ENCODE peak calls at places on chromosomes 6 and 20, in four cellular contexts. One of them, this sample, is unnamed.

GRCh38 chr20:53842301-53843099 is 227.9 kb downstream of the BCAS1 start:
- DNase-seq in body of pancreas: no peak
- DNase-seq in neuronal stem cell: no peak
- DNase-seq in SJSA1: no peak
- DNase-seq in this sample: no peak

GRCh38 chr6:13494137-13494536 is 6.7 kb upstream of the GFOD1 start:
- DNase-seq in body of pancreas: no peak
- DNase-seq in neuronal stem cell: no peak
- DNase-seq in SJSA1: no peak
- DNase-seq in this sample: no peak

GRCh38 chr6:128350416-128351254 is 169.8 kb downstream of the PTPRK start:
- DNase-seq in body of pancreas: no peak
- DNase-seq in neuronal stem cell: no peak
- DNase-seq in SJSA1: no peak
- DNase-seq in this sample: no peak

GRCh38 chr20:63067266-63067635 is 60.5 kb upstream of the BHLHE23 start:
- DNase-seq in body of pancreas: no peak
- DNase-seq in neuronal stem cell: no peak
- DNase-seq in SJSA1: no peak
- DNase-seq in this sample: no peak

GRCh38 chr6:162416845-162417537 is 310.6 kb downstream of the PRKN start:
- DNase-seq in body of pancreas: no peak
- DNase-seq in neuronal stem cell: no peak
- DNase-seq in SJSA1: no peak
- DNase-seq in this sample: no peak

GRCh38 chr20:61310954-61311353 is 58.9 kb downstream of the CDH4 start:
- DNase-seq in body of pancreas: no peak
- DNase-seq in neuronal stem cell: no peak
- DNase-seq in SJSA1: no peak
- DNase-seq in this sample: no peak

GRCh38 chr6:150641398-150642139 is 41.9 kb downstream of the PLEKHG1 start:
- DNase-seq in body of pancreas: peak; percentile 14
- DNase-seq in neuronal stem cell: no peak
- DNase-seq in SJSA1: no peak
- DNase-seq in this sample: no peak

GRCh38 chr20:31560094-31560899 is 44.8 kb upstream of the ID1 start:
- DNase-seq in body of pancreas: peak; percentile 72
- DNase-seq in neuronal stem cell: no peak
- DNase-seq in SJSA1: peak; percentile 69
- DNase-seq in this sample: peak; percentile 72

GRCh38 chr20:19376451-19376971 is 164.1 kb downstream of the SLC24A3 start:
- DNase-seq in body of pancreas: peak; percentile 20
- DNase-seq in neuronal stem cell: no peak
- DNase-seq in SJSA1: no peak
- DNase-seq in this sample: peak; percentile 22

GRCh38 chr6:36289281-36290018 is 19.6 kb downstream of the PNPLA1 start:
- DNase-seq in body of pancreas: no peak
- DNase-seq in neuronal stem cell: no peak
- DNase-seq in SJSA1: no peak
- DNase-seq in this sample: no peak

GRCh38 chr6:109987196-109987595 is 9.1 kb downstream of the GPR6 start:
- DNase-seq in body of pancreas: no peak
- DNase-seq in neuronal stem cell: no peak
- DNase-seq in SJSA1: no peak
- DNase-seq in this sample: no peak

GRCh38 chr6:155487362-155488130 is 31.9 kb upstream of the NOX3 start:
- DNase-seq in body of pancreas: no peak
- DNase-seq in neuronal stem cell: no peak
- DNase-seq in SJSA1: no peak
- DNase-seq in this sample: no peak

GRCh38 chr6:4105980-4106536 is 27.1 kb upstream of the FAM217A start:
- DNase-seq in body of pancreas: no peak
- DNase-seq in neuronal stem cell: no peak
- DNase-seq in SJSA1: no peak
- DNase-seq in this sample: no peak

GRCh38 chr6:11621119-11621518 is 83.6 kb downstream of the TMEM170B start:
- DNase-seq in body of pancreas: peak; percentile 46
- DNase-seq in neuronal stem cell: no peak
- DNase-seq in SJSA1: no peak
- DNase-seq in this sample: no peak

GRCh38 chr6:103335412-103335811 is 1524.3 kb downstream of the HACE1 start:
- DNase-seq in body of pancreas: no peak
- DNase-seq in neuronal stem cell: no peak
- DNase-seq in SJSA1: no peak
- DNase-seq in this sample: no peak

GRCh38 chr6:139923964-139924475 is 549.6 kb upstream of the CITED2 start:
- DNase-seq in body of pancreas: no peak
- DNase-seq in neuronal stem cell: no peak
- DNase-seq in SJSA1: no peak
- DNase-seq in this sample: no peak

GRCh38 chr6:22025468-22026159 is 271.2 kb downstream of the PRL start:
- DNase-seq in body of pancreas: peak; percentile 35
- DNase-seq in neuronal stem cell: peak; percentile 66
- DNase-seq in SJSA1: peak; percentile 99
- DNase-seq in this sample: peak; percentile 92

GRCh38 chr6:56699066-56699654 is 56.5 kb upstream of the DST start:
- DNase-seq in body of pancreas: no peak
- DNase-seq in neuronal stem cell: no peak
- DNase-seq in SJSA1: peak; percentile 57
- DNase-seq in this sample: no peak

GRCh38 chr6:35757461-35758123 is 18.8 kb upstream of the CLPSL2 start:
- DNase-seq in body of pancreas: peak; percentile 19
- DNase-seq in neuronal stem cell: no peak
- DNase-seq in SJSA1: no peak
- DNase-seq in this sample: no peak

GRCh38 chr20:2740702-2741101 is 48.1 kb downstream of the EBF4 start:
- DNase-seq in body of pancreas: no peak
- DNase-seq in neuronal stem cell: no peak
- DNase-seq in SJSA1: no peak
- DNase-seq in this sample: peak; percentile 37

GRCh38 chr6:76615395-76615794 is 542.9 kb upstream of the IMPG1 start:
- DNase-seq in body of pancreas: no peak
- DNase-seq in neuronal stem cell: no peak
- DNase-seq in SJSA1: no peak
- DNase-seq in this sample: no peak

GRCh38 chr6:44653761-44654218 is 266.3 kb downstream of the CDC5L start:
- DNase-seq in body of pancreas: no peak
- DNase-seq in neuronal stem cell: no peak
- DNase-seq in SJSA1: peak; percentile 66
- DNase-seq in this sample: peak; percentile 91

GRCh38 chr6:30044630-30045029 is 16.4 kb upstream of the POLR1H start:
- DNase-seq in body of pancreas: no peak
- DNase-seq in neuronal stem cell: no peak
- DNase-seq in SJSA1: no peak
- DNase-seq in this sample: peak; percentile 34

GRCh38 chr6:26086214-26086613 is 1.0 kb upstream of the HFE start:
- DNase-seq in body of pancreas: no peak
- DNase-seq in neuronal stem cell: no peak
- DNase-seq in SJSA1: no peak
- DNase-seq in this sample: no peak

GRCh38 chr6:129251669-129252376 is 368.9 kb downstream of the LAMA2 start:
- DNase-seq in body of pancreas: peak; percentile 62
- DNase-seq in neuronal stem cell: peak; percentile 61
- DNase-seq in SJSA1: peak; percentile 66
- DNase-seq in this sample: peak; percentile 52

GRCh38 chr6:90088009-90088408 is 193.7 kb downstream of the GJA10 start:
- DNase-seq in body of pancreas: no peak
- DNase-seq in neuronal stem cell: no peak
- DNase-seq in SJSA1: peak; percentile 60
- DNase-seq in this sample: no peak

GRCh38 chr20:3080939-3081388 is 3.6 kb downstream of the AVP start:
- DNase-seq in body of pancreas: peak; percentile 36
- DNase-seq in neuronal stem cell: no peak
- DNase-seq in SJSA1: no peak
- DNase-seq in this sample: no peak

GRCh38 chr6:82385961-82386360 is 22.3 kb downstream of the TPBG start:
- DNase-seq in body of pancreas: peak; percentile 27
- DNase-seq in neuronal stem cell: no peak
- DNase-seq in SJSA1: no peak
- DNase-seq in this sample: no peak

GRCh38 chr20:62215020-62215990 is 4.8 kb downstream of the HRH3 start:
- DNase-seq in body of pancreas: no peak
- DNase-seq in neuronal stem cell: no peak
- DNase-seq in SJSA1: no peak
- DNase-seq in this sample: no peak

GRCh38 chr6:122696853-122697252 is 82.7 kb upstream of the FABP7 start:
- DNase-seq in body of pancreas: no peak
- DNase-seq in neuronal stem cell: no peak
- DNase-seq in SJSA1: peak; percentile 7
- DNase-seq in this sample: no peak

GRCh38 chr6:45946352-45946751 is 69.3 kb downstream of the CLIC5 start:
- DNase-seq in body of pancreas: peak; percentile 32
- DNase-seq in neuronal stem cell: no peak
- DNase-seq in SJSA1: peak; percentile 81
- DNase-seq in this sample: peak; percentile 24

GRCh38 chr20:46348231-46348803 is 40.0 kb upstream of the CDH22 start:
- DNase-seq in body of pancreas: peak; percentile 27
- DNase-seq in neuronal stem cell: peak; percentile 48
- DNase-seq in SJSA1: no peak
- DNase-seq in this sample: no peak

GRCh38 chr20:43786885-43787284 is 60.1 kb upstream of the GTSF1L start:
- DNase-seq in body of pancreas: no peak
- DNase-seq in neuronal stem cell: no peak
- DNase-seq in SJSA1: no peak
- DNase-seq in this sample: no peak

GRCh38 chr6:71933881-71934280 is 47.5 kb downstream of the RIMS1 start:
- DNase-seq in body of pancreas: no peak
- DNase-seq in neuronal stem cell: no peak
- DNase-seq in SJSA1: no peak
- DNase-seq in this sample: no peak

GRCh38 chr6:125082931-125083683 is 70.5 kb upstream of the TPD52L1 start:
- DNase-seq in body of pancreas: no peak
- DNase-seq in neuronal stem cell: no peak
- DNase-seq in SJSA1: no peak
- DNase-seq in this sample: no peak

GRCh38 chr20:50746138-50746940 is 15.0 kb downstream of the PARD6B start:
- DNase-seq in body of pancreas: peak; percentile 62
- DNase-seq in neuronal stem cell: no peak
- DNase-seq in SJSA1: no peak
- DNase-seq in this sample: no peak

GRCh38 chr20:50745634-50746137 is 14.3 kb downstream of the PARD6B start:
- DNase-seq in body of pancreas: no peak
- DNase-seq in neuronal stem cell: no peak
- DNase-seq in SJSA1: no peak
- DNase-seq in this sample: no peak

GRCh38 chr20:50744143-50744792 is 12.9 kb downstream of the PARD6B start:
- DNase-seq in body of pancreas: peak; percentile 87
- DNase-seq in neuronal stem cell: no peak
- DNase-seq in SJSA1: peak; percentile 78
- DNase-seq in this sample: peak; percentile 81

GRCh38 chr20:50747275-50747674 is 15.9 kb downstream of the PARD6B start:
- DNase-seq in body of pancreas: no peak
- DNase-seq in neuronal stem cell: no peak
- DNase-seq in SJSA1: no peak
- DNase-seq in this sample: no peak

DNA sequence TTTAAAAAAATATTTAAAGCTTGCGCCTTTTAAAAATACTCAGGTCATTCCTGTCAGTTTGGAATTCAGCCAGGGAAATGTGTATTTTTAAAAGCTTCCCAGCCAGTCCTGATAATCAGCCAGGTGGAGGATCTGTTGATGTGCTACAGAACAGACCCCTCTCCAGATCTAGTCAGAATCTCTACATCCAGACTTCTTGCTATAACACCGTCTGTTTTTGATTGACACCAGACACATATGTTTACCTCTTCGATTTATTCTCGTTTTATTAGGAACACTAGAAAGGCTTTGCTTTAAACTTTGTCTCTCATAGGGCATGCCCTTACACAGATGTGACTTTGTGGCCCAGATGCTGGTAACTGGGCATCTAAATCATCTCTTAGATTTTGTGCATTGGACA is 11.7 kb downstream of the PARD6B start:
- DNase-seq in body of pancreas: no peak
- DNase-seq in neuronal stem cell: no peak
- DNase-seq in SJSA1: no peak
- DNase-seq in this sample: no peak
- H3K27ac ChIP-seq in body of pancreas: no peak overlapping the region
- H3K27ac ChIP-seq in neuronal stem cell: peak overlapping the region; percentile 5
- H3K27ac ChIP-seq in SJSA1: no peak overlapping the region
- H3K27ac ChIP-seq in this sample: no peak overlapping the region

GRCh38 chr6:111411046-111411445 is 72.0 kb downstream of the REV3L start:
- DNase-seq in body of pancreas: no peak
- DNase-seq in neuronal stem cell: no peak
- DNase-seq in SJSA1: no peak
- DNase-seq in this sample: no peak

GRCh38 chr6:111409430-111409829 is 73.6 kb downstream of the REV3L start:
- DNase-seq in body of pancreas: no peak
- DNase-seq in neuronal stem cell: no peak
- DNase-seq in SJSA1: no peak
- DNase-seq in this sample: no peak

GRCh38 chr6:111407686-111408085 is 75.3 kb downstream of the REV3L start:
- DNase-seq in body of pancreas: no peak
- DNase-seq in neuronal stem cell: no peak
- DNase-seq in SJSA1: no peak
- DNase-seq in this sample: no peak

GRCh38 chr6:111411978-111412574 is 70.9 kb downstream of the REV3L start:
- DNase-seq in body of pancreas: no peak
- DNase-seq in neuronal stem cell: no peak
- DNase-seq in SJSA1: no peak
- DNase-seq in this sample: no peak

GRCh38 chr6:111410371-111410770 is 72.6 kb downstream of the REV3L start:
- DNase-seq in body of pancreas: no peak
- DNase-seq in neuronal stem cell: no peak
- DNase-seq in SJSA1: no peak
- DNase-seq in this sample: no peak
- H3K36me3 ChIP-seq in body of pancreas: peaks cover 3% of the 10 kb centered on the region
- H3K36me3 ChIP-seq in neuronal stem cell: peaks cover 98% of the 10 kb centered on the region
- H3K36me3 ChIP-seq in SJSA1: peaks cover 64% of the 10 kb centered on the region
- H3K36me3 ChIP-seq in this sample: peaks cover 25% of the 10 kb centered on the region

DNA sequence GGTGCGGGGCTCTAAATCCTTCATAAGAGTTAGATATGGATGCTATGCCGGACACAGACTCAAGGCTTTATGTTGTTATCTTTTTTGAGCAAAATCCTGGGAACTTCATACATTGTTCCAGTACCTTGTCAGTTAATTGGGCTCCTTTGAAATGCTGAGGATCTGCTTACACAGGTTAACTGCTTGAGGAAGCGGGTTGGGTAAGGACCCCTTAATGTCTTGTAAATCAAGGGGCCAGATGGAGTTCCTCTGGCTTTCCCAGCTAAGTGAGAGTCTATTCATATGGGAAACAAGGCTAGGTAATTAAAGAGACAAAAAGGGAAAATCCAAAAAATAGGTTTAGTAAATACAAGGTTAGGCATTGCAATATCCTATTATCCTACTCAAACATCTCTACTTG is 141.5 kb downstream of the OR2B2 start:
- DNase-seq in body of pancreas: no peak
- DNase-seq in neuronal stem cell: no peak
- DNase-seq in SJSA1: no peak
- DNase-seq in this sample: no peak
- H3K27ac ChIP-seq in body of pancreas: no peak overlapping the region
- H3K27ac ChIP-seq in neuronal stem cell: no peak overlapping the region
- H3K27ac ChIP-seq in SJSA1: no peak overlapping the region
- H3K27ac ChIP-seq in this sample: no peak overlapping the region

GRCh38 chr6:7414811-7415210 is 25.2 kb downstream of the RIOK1 start:
- DNase-seq in body of pancreas: no peak
- DNase-seq in neuronal stem cell: no peak
- DNase-seq in SJSA1: no peak
- DNase-seq in this sample: no peak
- H3K36me3 ChIP-seq in body of pancreas: peaks cover 30% of the 10 kb centered on the region
- H3K36me3 ChIP-seq in neuronal stem cell: peaks cover 87% of the 10 kb centered on the region
- H3K36me3 ChIP-seq in SJSA1: peaks cover 73% of the 10 kb centered on the region
- H3K36me3 ChIP-seq in this sample: peaks cover 26% of the 10 kb centered on the region